ENCODE peak calls at places on chromosome 22, in five cellular contexts. L, O, D, S and I are unnamed samples.

GRCh38 chr22:40236131-40236665 is 58.5 kb downstream of the TNRC6B start:
- DNase-seq in L (no peak), D (no peak), S (no peak), O (no peak), I (no peak)

GRCh38 chr22:48905206-48905975 is 922.3 kb downstream of the BRD1 start:
- DNase-seq in L (no peak), S (peak), O (no peak), D (no peak), I (no peak)

GRCh38 chr22:17258015-17258827 is 39.0 kb upstream of the ADA2 start:
- DNase-seq in O (peak), L (peak), S (no peak), D (peak), I (peak)

GRCh38 chr22:32897400-32897799 is 95.9 kb downstream of the TIMP3 start:
- DNase-seq in L (no peak), D (no peak), S (no peak), O (no peak), I (no peak)

GRCh38 chr22:39545310-39546063 is 12.9 kb upstream of the RPS19BP1 start:
- DNase-seq in D (peak), S (no peak), O (no peak), L (peak), I (no peak)

GRCh38 chr22:39405346-39406085 is 5.9 kb downstream of the TAB1 start:
- DNase-seq in O (no peak), L (peak), D (peak), S (no peak), I (no peak)

GRCh38 chr22:25137577-25138525 is 61.8 kb upstream of the CRYBB3 start:
- DNase-seq in S (no peak), O (no peak), D (peak), L (peak), I (peak)

GRCh38 chr22:25898707-25899365 is 156.8 kb downstream of the MYO18B start:
- DNase-seq in O (no peak), S (no peak), L (no peak), D (peak), I (no peak)

GRCh38 chr22:23065495-23066122 is 4.7 kb upstream of the GNAZ start:
- DNase-seq in D (no peak), O (peak), S (peak), L (no peak), I (no peak)

GRCh38 chr22:21829523-21829922 is 37.9 kb downstream of the MAPK1 start:
- DNase-seq in S (no peak), O (no peak), L (no peak), D (no peak), I (no peak)

GRCh38 chr22:39173787-39174497 is 21.5 kb upstream of the CBX7 start:
- DNase-seq in D (no peak), S (no peak), O (no peak), L (no peak), I (no peak)

GRCh38 chr22:17785185-17786184 is 11.2 kb upstream of the BID start:
- DNase-seq in D (peak), O (no peak), S (peak), L (peak), I (peak)

GRCh38 chr22:23067691-23068090 is 2.6 kb upstream of the GNAZ start:
- DNase-seq in D (no peak), O (no peak), S (no peak), L (no peak), I (no peak)

GRCh38 chr22:45424241-45424731 is 10.8 kb downstream of the RIBC2 start:
- DNase-seq in S (peak), L (no peak), O (peak), D (no peak), I (no peak)

GRCh38 chr22:40313007-40313406 is 33.3 kb upstream of the ADSL start:
- DNase-seq in S (no peak), L (no peak), O (no peak), D (no peak), I (no peak)

GRCh38 chr22:19526076-19526701 is 2.0 kb upstream of the CLDN5 start:
- DNase-seq in L (no peak), D (no peak), S (no peak), O (no peak), I (no peak)

GRCh38 chr22:44329179-44329796 is 16.5 kb upstream of the SHISAL1 start:
- DNase-seq in D (peak), L (no peak), S (no peak), O (no peak), I (no peak)

GRCh38 chr22:33105501-33105911 is 47.3 kb upstream of the SYN3 start:
- DNase-seq in L (peak), S (no peak), D (no peak), O (no peak), I (no peak)

GRCh38 chr22:43128116-43128515 is 15.1 kb downstream of the MCAT start:
- DNase-seq in L (no peak), D (no peak), S (no peak), O (no peak), I (no peak)

GRCh38 chr22:40156001-40156516 is 21.7 kb upstream of the TNRC6B start:
- DNase-seq in D (no peak), L (peak), S (no peak), O (no peak), I (peak)

GRCh38 chr22:44522526-44523170 is 24.6 kb upstream of the RTL6 start:
- DNase-seq in L (no peak), O (no peak), S (no peak), D (no peak), I (no peak)

GRCh38 chr22:19109198-19110063 is 12.8 kb downstream of the DGCR2 start:
- DNase-seq in L (peak), D (peak), O (peak), S (peak), I (peak)

GRCh38 chr22:18968011-18968749 is 32.1 kb upstream of the PRODH start:
- DNase-seq in O (no peak), S (peak), L (peak), D (no peak), I (no peak)

GRCh38 chr22:50531546-50532352 is 1.9 kb upstream of the TYMP start:
- DNase-seq in L (peak), S (peak), D (no peak), O (peak), I (peak)

GRCh38 chr22:19350947-19351346 is 59.4 kb upstream of the CLTCL1 start:
- DNase-seq in S (no peak), L (no peak), D (no peak), O (no peak), I (no peak)

GRCh38 chr22:39856588-39856987 is 37.0 kb downstream of the ENTHD1 start:
- DNase-seq in L (no peak), S (no peak), D (no peak), O (no peak), I (no peak)

DNA sequence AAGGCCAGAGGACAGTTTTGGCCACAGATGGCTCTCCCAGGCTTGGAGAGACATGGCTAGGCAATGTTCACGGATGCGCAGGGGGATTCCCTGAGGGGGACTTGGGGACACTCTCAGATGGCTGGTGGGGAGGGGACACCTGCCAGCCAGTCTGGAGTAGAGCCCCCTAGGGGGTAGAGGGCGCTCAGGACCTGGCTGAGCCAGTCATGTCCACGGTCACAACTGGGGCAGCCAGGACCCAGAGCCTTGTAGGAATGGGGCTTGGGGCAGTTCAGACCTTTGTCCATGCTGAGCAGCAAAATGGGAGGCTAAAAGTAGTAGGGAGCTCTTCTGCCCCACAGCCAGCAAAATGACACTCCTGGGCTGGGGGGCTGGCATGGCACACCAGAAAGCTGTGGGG is 1.7 kb downstream of the CSDC2 start:
- DNase-seq in D (no peak), L (no peak), O (no peak), S (no peak), I (no peak)
- H3K4me3 ChIP-seq in D (no peak), L (no peak), O (no peak), S (no peak), I (no peak)

GRCh38 chr22:30821863-30822215 is 127.2 kb downstream of the OSBP2 start:
- DNase-seq in D (no peak), O (no peak), L (no peak), S (no peak), I (no peak)
- H3K4me3 ChIP-seq in D (peak), O (peak), L (peak), S (peak), I (peak)

GRCh38 chr22:46934746-46935491 is 172.5 kb downstream of the TBC1D22A start:
- DNase-seq in O (no peak), S (no peak), D (peak), L (peak), I (no peak)
- H3K4me3 ChIP-seq in O (no peak), S (no peak), D (no peak), L (no peak), I (no peak)

GRCh38 chr22:26903030-26903856 is 245.9 kb downstream of the MIAT start:
- DNase-seq in D (peak), S (no peak), L (no peak), O (no peak), I (no peak)
- H3K4me3 ChIP-seq in D (peak), S (no peak), L (no peak), O (peak), I (no peak)

DNA sequence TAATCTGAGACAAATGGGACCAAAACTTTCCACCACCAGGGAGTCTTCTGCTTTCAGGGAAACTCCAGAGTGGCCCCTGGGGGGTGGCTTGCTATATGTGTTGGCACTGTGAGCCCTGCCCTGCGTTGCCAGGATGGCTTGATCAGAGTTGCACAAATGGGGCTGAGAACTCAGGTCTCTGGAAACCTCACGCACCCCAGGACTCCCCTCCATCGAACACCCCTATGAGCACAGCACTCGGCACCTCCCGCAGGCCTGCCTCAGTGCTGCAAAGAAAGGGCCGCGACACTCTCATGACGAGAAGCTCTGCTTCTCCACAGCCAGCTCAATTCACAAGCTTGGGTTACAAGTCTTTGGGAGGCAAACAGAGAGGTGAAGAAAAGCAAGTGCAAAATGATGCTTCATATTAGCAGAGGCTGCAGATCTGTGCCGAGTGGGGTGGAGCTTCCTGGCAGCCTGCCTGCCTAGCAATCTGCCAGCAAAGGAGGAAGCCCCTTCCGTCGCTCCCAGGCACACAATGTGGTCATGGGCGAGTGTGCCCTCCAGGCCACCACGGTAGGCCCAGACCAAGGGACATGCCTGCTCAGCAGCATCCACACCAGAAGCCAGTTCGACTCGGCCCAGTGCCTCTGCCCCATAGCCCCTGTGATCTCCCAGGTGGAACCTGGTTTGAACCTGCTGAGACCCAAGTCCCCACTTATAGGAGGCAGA is 55.7 kb downstream of the MYH9 start:
- DNase-seq in O (no peak), S (peak), D (peak), L (peak), I (peak)
- H3K4me3 ChIP-seq in O (peak), S (peak), D (no peak), L (no peak), I (no peak)

DNA sequence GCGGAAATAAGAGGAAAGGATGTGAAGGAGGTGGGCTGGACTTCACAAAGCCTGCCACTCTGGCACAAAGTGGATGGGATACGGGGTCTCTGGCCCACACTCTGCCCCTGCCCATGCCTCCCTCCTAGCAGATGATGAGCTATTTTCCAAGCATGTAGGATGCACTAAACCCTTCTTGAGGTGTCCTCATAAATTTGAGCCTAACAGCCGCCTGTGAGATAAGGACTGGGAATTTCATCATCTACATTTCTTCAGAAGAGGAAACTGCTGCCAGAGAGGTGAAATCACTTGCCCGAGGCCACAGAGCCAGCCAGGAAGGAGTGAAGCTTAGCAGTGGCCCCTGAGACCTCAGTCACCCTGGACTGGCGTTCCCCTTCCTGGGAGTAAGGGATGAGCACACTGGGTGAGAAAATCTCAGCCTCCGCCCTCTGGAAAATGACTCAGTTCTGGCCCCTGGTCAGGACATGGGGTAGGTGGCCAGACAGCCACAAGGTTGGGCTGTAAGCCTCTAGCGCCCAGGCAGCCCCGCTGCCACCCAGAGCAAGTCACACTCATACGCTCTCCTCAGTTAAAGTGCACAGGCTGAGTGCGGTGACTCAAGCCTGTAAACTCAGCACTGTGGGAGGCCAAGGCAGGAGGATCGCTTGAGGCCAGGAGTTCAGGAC is 27.9 kb downstream of the MB start:
- DNase-seq in S (no peak), L (peak), O (peak), D (no peak), I (no peak)
- H3K4me3 ChIP-seq in S (no peak), L (no peak), O (no peak), D (no peak), I (no peak)

GRCh38 chr22:41996826-41997225 is 1.8 kb upstream of the WBP2NL start:
- DNase-seq in S (peak), D (no peak), L (no peak), O (no peak), I (no peak)
- H3K4me3 ChIP-seq in S (no peak), D (no peak), L (no peak), O (no peak), I (no peak)

GRCh38 chr22:35749808-35750207 is 32.1 kb downstream of the APOL5 start:
- DNase-seq in L (no peak), D (peak), O (no peak), S (no peak), I (no peak)
- H3K4me3 ChIP-seq in L (no peak), D (no peak), O (no peak), S (no peak), I (no peak)

DNA sequence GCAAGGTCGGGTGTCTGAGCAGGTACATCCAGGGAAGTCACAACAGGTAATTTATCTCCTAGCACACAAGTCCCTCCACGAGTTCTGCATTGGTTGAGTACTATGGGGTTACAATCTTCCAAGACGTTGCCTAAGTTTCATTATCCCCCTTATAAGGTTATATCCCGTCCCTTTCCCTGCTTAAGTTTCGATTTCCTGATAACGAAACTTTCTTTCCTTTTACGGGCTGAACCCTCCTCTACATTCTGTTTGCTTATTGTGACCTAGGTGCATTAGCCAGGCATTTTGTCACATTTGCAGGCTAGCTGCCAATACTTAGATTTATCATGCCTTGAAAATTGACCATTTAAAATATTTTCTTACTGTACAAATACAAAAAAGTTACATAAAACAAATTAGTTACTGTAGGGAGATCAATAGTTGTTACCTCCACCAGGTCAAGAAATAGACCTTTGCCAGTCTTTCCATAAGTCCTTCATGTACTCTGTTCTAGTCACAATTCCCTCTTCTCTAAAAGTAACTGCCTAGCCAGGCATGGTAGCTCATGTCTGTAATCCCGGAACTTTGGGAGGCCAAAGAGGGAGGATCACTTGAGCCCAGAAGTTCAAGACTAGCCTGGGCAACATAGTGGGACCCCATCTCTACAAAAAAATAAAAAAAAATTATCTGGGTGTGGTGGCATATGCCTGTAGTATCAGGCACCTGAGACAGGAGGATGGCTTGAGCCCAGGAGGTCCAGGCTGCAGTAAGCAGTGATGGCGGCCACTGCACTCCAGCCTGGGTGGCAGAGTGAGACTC is 14.3 kb upstream of the PITPNB start:
- DNase-seq in D (no peak), O (no peak), L (no peak), S (no peak), I (no peak)
- H3K4me3 ChIP-seq in D (no peak), O (peak), L (no peak), S (no peak), I (no peak)